ENCODE peak calls at places on chromosomes 7 and 10, in five cellular contexts. Q is A549, B is heart left ventricle, R is NB4, C is tibial nerve. X is an unnamed sample.
A peak's percentile ranks its signal among the peaks of the same experiment; 100 is the strongest.

GRCh38 chr7:39904077-39904486 is 46.0 kb upstream of the CDK13 start:
- DNase-seq in Q (no peak), B (no peak), R (no peak), C (no peak), X (no peak)

GRCh38 chr7:51251292-51251691 is 65.3 kb downstream of the COBL start:
- DNase-seq in Q (no peak), B (no peak), R (no peak), C (no peak), X (no peak)

GRCh38 chr10:34186013-34186412 is 629.1 kb downstream of the PARD3 start:
- DNase-seq in Q (no peak), B (no peak), R (no peak), C (no peak), X (no peak)

GRCh38 chr7:30984359-30985107 is 20.8 kb downstream of the GHRHR start:
- DNase-seq in Q (no peak), B (no peak), R (peak; percentile 73), C (no peak), X (no peak)

GRCh38 chr7:102313997-102314780 is 27.5 kb downstream of the SH2B2 start:
- DNase-seq in Q (no peak), B (no peak), R (no peak), C (no peak), X (no peak)

GRCh38 chr7:12066561-12066960 is 144.5 kb upstream of the TMEM106B start:
- DNase-seq in Q (no peak), B (no peak), R (no peak), C (no peak), X (no peak)

GRCh38 chr10:130301026-130301892 is 165.1 kb downstream of the GLRX3 start:
- DNase-seq in Q (no peak), B (no peak), R (peak; percentile 89), C (no peak), X (no peak)

GRCh38 chr10:3010819-3011422 is 56.4 kb upstream of the PFKP start:
- DNase-seq in Q (no peak), B (no peak), R (no peak), C (no peak), X (no peak)

GRCh38 chr10:47405829-47406547 is 21.9 kb upstream of the ZNF488 start:
- DNase-seq in Q (no peak), B (no peak), R (no peak), C (no peak), X (no peak)

GRCh38 chr7:5643280-5643679 is 138.2 kb downstream of the RNF216 start:
- DNase-seq in Q (no peak), B (peak; percentile 56), R (peak; percentile 87), C (no peak), X (peak; percentile 74)

GRCh38 chr10:101007099-101007711 is 7.6 kb downstream of the LZTS2 start:
- DNase-seq in Q (no peak), B (peak; percentile 67), R (no peak), C (no peak), X (no peak)

GRCh38 chr10:78224602-78225001 is 190.9 kb downstream of the RPS24 start:
- DNase-seq in Q (no peak), B (no peak), R (no peak), C (no peak), X (no peak)

GRCh38 chr10:78225611-78226010 is 191.9 kb downstream of the RPS24 start:
- DNase-seq in Q (no peak), B (no peak), R (no peak), C (no peak), X (no peak)

GRCh38 chr10:78231930-78232329 is 198.3 kb downstream of the RPS24 start:
- DNase-seq in Q (no peak), B (peak; percentile 56), R (peak; percentile 32), C (peak; percentile 44), X (no peak)

GRCh38 chr10:78231327-78231726 is 197.7 kb downstream of the RPS24 start:
- DNase-seq in Q (no peak), B (no peak), R (no peak), C (no peak), X (no peak)

DNA sequence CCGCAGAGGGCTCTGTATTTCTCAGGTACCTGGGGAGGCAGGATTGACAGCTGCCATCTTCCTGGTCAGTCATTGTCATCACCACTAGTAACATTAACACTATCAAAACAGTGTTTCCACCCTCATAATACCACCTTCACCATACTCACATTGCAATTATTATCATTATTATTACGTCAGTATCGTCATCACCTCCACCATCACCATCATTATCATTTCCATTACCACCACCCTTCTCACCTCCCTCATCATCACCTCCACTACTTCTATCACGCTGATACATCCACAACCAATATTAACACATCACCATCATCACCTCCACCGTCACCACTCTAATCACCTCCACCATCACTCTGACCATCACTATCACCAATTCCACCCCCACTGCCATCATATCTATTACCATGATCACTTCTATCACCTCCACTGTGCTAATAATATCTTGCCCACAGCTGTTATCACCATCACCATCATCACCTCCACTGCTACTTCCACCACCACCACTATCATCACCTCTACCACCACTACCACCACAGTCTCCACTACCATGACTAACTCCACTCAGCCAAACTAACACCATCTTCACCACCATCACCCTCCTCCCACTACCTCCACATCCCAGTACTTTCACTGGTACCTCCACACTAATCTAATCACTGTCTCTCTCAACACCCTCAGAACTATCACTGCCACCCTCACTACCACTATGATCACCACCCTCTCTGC is 196.4 kb downstream of the RPS24 start:
- DNase-seq in Q (no peak), B (no peak), R (no peak), C (no peak), X (no peak)
- H3K4me3 ChIP-seq in Q (no peak overlapping the region), B (no peak overlapping the region), R (no peak overlapping the region), C (no peak overlapping the region), X (no peak overlapping the region)

DNA sequence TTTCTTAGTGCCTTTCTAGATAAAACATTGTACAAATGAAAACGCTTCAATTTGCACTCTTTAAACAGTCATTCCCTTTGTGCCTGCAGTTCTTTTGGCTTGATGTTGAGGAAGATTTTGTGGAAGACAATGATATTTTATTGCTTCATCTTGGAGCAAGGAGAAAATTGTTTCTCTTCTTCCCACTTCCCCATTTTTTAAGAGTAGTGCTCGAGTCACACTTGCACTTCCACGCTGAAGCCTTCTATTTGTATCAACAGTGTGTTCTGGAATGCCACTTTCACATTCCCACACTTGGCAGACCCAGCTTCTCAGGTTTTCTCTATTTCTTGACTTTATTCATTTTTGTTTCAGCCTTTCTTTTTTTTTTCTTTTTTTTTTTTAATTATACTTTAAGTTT is 369.3 kb downstream of the PAXIP1 start:
- DNase-seq in Q (no peak), B (no peak), R (no peak), C (no peak), X (no peak)
- TF ChIP-seq POLR2A in Q (no peak), B (no peak), R (no peak), C (no peak), X (no peak)

DNA sequence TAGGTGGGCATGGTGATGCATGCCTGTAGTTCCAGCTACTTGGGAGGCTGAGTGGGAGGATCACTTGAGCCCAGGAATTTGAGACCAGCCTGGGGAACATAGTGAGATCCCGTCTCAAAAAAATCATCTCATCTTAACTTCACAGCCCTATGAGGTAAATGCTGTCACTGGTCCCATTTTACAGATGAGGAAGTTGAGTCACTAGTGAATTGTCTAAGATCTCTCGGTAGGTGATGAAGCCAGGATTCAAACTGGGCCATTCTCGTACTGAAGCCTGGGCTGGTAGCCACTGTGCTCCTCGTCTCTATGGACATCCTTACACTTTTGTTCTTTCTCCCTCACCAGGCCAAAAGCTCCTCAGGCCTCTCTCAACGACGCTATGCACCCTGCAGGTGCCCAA is 6.4 kb downstream of the SLIT1 start:
- DNase-seq in Q (no peak), B (no peak), R (no peak), C (no peak), X (no peak)
- H3K4me3 ChIP-seq in Q (no peak overlapping the region), B (no peak overlapping the region), R (no peak overlapping the region), C (peak overlapping the region; percentile 16), X (no peak overlapping the region)

DNA sequence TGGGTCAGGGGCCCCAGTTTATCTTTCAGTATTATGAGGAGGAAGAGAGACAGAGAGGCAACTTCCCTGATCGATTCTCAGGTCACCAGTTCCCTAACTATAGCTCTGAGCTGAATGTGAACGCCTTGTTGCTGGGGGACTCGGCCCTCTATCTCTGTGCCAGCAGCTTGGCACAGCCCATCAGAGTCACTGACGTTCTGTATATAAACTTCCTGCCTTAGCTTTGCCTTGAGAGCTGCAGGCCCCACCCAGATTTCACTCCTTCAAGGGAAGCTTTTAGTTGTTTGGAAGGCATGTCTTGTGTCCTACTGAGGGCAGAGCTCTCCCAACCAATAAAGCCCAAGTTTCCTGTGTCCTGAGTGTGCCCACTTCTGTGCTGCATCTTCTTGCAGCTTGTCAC is 242.5 kb upstream of the PRSS58 start:
- DNase-seq in Q (no peak), B (no peak), R (no peak), C (no peak), X (no peak)
- TF ChIP-seq POLR2A in Q (no peak), B (no peak), R (no peak), C (no peak), X (no peak)

DNA sequence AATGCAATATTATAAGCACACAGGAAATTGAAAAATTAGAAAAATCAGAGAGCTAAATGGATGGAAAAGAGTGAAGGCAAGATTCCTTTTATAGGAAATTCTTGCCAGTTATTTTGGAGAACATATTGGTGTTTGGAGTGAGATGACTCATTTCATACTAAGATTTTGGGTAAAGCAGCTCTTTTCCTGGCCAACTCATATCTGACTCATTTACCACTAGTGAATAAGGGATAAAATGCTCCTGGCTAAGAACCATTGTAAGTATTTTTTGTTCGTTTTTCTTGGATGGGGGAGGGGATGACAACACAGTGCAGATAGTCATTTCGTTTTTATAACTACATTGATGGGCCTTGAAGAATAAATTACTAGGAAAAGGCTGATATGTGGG is 139.3 kb downstream of the TWIST1 start:
- DNase-seq in Q (no peak), B (no peak), R (no peak), C (no peak), X (no peak)
- H3K4me3 ChIP-seq in Q (no peak overlapping the region), B (no peak overlapping the region), R (no peak overlapping the region), C (no peak overlapping the region), X (no peak overlapping the region)

GRCh38 chr7:117019786-117020604 is 66.7 kb downstream of the ST7 start:
- DNase-seq in Q (peak; percentile 32), B (peak; percentile 84), R (no peak), C (peak; percentile 20), X (no peak)
- TF ChIP-seq POLR2A in Q (no peak), B (no peak), R (no peak), C (peak; percentile 35), X (no peak)

GRCh38 chr10:62633976-62634375 is 170.5 kb upstream of the ADO start:
- DNase-seq in Q (no peak), B (no peak), R (no peak), C (no peak), X (no peak)
- H3K4me3 ChIP-seq in Q (no peak overlapping the region), B (no peak overlapping the region), R (no peak overlapping the region), C (no peak overlapping the region), X (no peak overlapping the region)

X was measured in Peyer's patch.